ENCODE peak calls at places on chromosomes 5 and 9, in five cellular contexts. K is prostate gland, M is sigmoid colon, R is K562, Z is suprapubic skin. D is an unnamed sample.
A peak's percentile ranks its signal among the peaks of the same experiment; 100 is the strongest.

GRCh38 chr9:75930766-75931311 is 40.4 kb downstream of the PCSK5 start:
- DNase-seq in M (no peak), K (no peak), Z (no peak), R (no peak), D (no peak)

GRCh38 chr5:17819786-17820185 is 185.5 kb downstream of the TAF11L14 start:
- DNase-seq in R (no peak), M (no peak), Z (no peak), K (no peak), D (no peak)

GRCh38 chr5:32163053-32163452 is 11.1 kb downstream of the GOLPH3 start:
- DNase-seq in K (no peak), R (no peak), Z (no peak), M (no peak), D (no peak)

GRCh38 chr5:141686648-141687416 is 4.8 kb upstream of the ARAP3 start:
- DNase-seq in M (no peak), K (no peak), R (no peak), Z (no peak), D (no peak)

GRCh38 chr9:112007575-112008240 is 111.1 kb downstream of the UGCG start:
- DNase-seq in R (no peak), M (no peak), K (no peak), Z (no peak), D (no peak)

GRCh38 chr9:69599232-69599971 is 72.8 kb downstream of the APBA1 start:
- DNase-seq in K (no peak), M (no peak), Z (no peak), R (no peak), D (no peak)

GRCh38 chr5:43425965-43426364 is 13.8 kb upstream of the CCL28 start:
- DNase-seq in R (no peak), M (no peak), Z (no peak), K (no peak), D (peak; percentile 37)

GRCh38 chr5:12125895-12126294 is 221.6 kb upstream of the CTNND2 start:
- DNase-seq in R (no peak), M (no peak), K (no peak), Z (no peak), D (no peak)

GRCh38 chr5:149419532-149420485 is 40.7 kb upstream of the IL17B start:
- DNase-seq in M (no peak), K (no peak), Z (no peak), R (no peak), D (no peak)

GRCh38 chr5:57422993-57423392 is 59.6 kb downstream of the ACTBL2 start:
- DNase-seq in Z (no peak), R (no peak), K (no peak), M (no peak), D (no peak)

GRCh38 chr5:159682623-159683022 is 233.7 kb upstream of the ADRA1B start:
- DNase-seq in R (no peak), M (no peak), Z (no peak), K (no peak), D (no peak)

GRCh38 chr5:74639538-74640449 is 734 bp downstream of the ENC1 start:
- DNase-seq in Z (no peak), M (peak; percentile 72), K (peak; percentile 17), R (peak; percentile 39), D (peak; percentile 52)

GRCh38 chr9:122382901-122383850 is 12.4 kb downstream of the PTGS1 start:
- DNase-seq in K (no peak), M (peak; percentile 79), Z (no peak), R (no peak), D (no peak)

GRCh38 chr5:87369431-87369830 is 43.3 kb downstream of the CCNH start:
- DNase-seq in Z (no peak), M (no peak), K (no peak), R (no peak), D (no peak)

GRCh38 chr5:151221574-151221973 is 2.3 kb downstream of the CCDC69 start:
- DNase-seq in R (no peak), M (no peak), Z (no peak), K (no peak), D (no peak)

GRCh38 chr9:5278486-5278885 is 26.0 kb downstream of the RLN2 start:
- DNase-seq in K (no peak), Z (no peak), R (no peak), M (no peak), D (no peak)

GRCh38 chr5:140295414-140295813 is 7.5 kb downstream of the PFDN1 start:
- DNase-seq in M (peak; percentile 77), R (peak; percentile 71), K (peak; percentile 16), Z (no peak), D (peak; percentile 37)

GRCh38 chr5:132479812-132480441 is 10.6 kb downstream of the IRF1 start:
- DNase-seq in R (no peak), M (peak; percentile 19), Z (no peak), K (no peak), D (no peak)

GRCh38 chr5:109516385-109516784 is 106.6 kb upstream of the PJA2 start:
- DNase-seq in K (no peak), R (no peak), Z (no peak), M (no peak), D (no peak)

GRCh38 chr9:28206280-28206679 is 633.0 kb upstream of the C9orf72 start:
- DNase-seq in K (no peak), M (no peak), Z (no peak), R (no peak), D (no peak)

GRCh38 chr9:97525451-97525850 is 24.0 kb downstream of the TMOD1 start:
- DNase-seq in Z (no peak), K (no peak), M (no peak), R (no peak), D (no peak)

GRCh38 chr5:145237843-145238242 is 597.3 kb downstream of the PRELID2 start:
- DNase-seq in K (peak; percentile 31), R (peak; percentile 13), Z (no peak), M (no peak), D (peak; percentile 48)

GRCh38 chr5:136040746-136041415 is 12.1 kb downstream of the TGFBI start:
- DNase-seq in Z (no peak), R (no peak), K (no peak), M (no peak), D (peak; percentile 34)

GRCh38 chr9:107484117-107484723 is 5.3 kb downstream of the KLF4 start:
- DNase-seq in R (peak; percentile 56), K (peak; percentile 62), Z (no peak), M (no peak), D (no peak)

GRCh38 chr9:107480386-107480789 is 9.2 kb downstream of the KLF4 start:
- DNase-seq in R (peak; percentile 19), Z (peak; percentile 82), K (no peak), M (peak; percentile 79), D (no peak)

GRCh38 chr9:107478805-107479204 is 10.8 kb downstream of the KLF4 start:
- DNase-seq in Z (no peak), M (no peak), K (no peak), R (no peak), D (no peak)

GRCh38 chr9:107483666-107484065 is 5.9 kb downstream of the KLF4 start:
- DNase-seq in K (no peak), R (no peak), M (no peak), Z (no peak), D (no peak)

GRCh38 chr9:107481035-107481434 is 8.5 kb downstream of the KLF4 start:
- DNase-seq in K (no peak), R (no peak), M (no peak), Z (no peak), D (no peak)
- TF ChIP-seq POLR2A in K (no peak), R (no peak), M (no peak), Z (no peak), D (no peak)

GRCh38 chr9:133368249-133368881 is 7.5 kb downstream of the SURF4 start:
- DNase-seq in R (no peak), M (no peak), K (no peak), Z (no peak), D (no peak)
- TF ChIP-seq POLR2AphosphoS5 in R (no peak), M (no peak), K (peak; percentile 18), Z (no peak), D (no peak)

DNA sequence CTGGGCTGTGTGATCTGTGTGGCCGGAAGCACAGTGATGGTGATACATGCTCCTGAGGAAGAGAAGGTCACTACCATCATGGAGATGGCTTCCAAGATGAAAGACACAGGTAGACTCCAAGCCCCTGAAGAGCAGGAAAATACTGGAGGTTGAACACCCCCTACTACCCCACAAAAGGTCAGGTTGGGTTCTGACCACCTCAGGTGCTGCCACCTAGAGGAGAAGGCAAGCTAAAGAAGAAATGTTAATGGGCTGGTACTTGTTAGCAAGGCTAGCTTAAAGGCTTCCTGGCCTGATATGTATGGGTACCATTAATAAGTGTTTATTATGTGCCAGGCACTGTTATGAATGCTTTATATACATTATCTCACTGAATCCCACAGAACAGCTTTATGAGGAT is 11.7 kb downstream of the NIPAL4 start:
- DNase-seq in Z (no peak), M (no peak), K (no peak), R (peak; percentile 50), D (no peak)
- H3K4me1 ChIP-seq in Z (no peaks in the 10 kb centered on the region), M (no peaks in the 10 kb centered on the region), K (no peaks in the 10 kb centered on the region), R (no peaks in the 10 kb centered on the region), D (no peaks in the 10 kb centered on the region)

GRCh38 chr5:165858118-165858517 is 2352.7 kb downstream of the MAT2B start:
- DNase-seq in R (no peak), K (no peak), M (no peak), Z (no peak), D (no peak)
- TF ChIP-seq POLR2A in R (no peak), K (no peak), M (no peak), Z (no peak), D (no peak)

DNA sequence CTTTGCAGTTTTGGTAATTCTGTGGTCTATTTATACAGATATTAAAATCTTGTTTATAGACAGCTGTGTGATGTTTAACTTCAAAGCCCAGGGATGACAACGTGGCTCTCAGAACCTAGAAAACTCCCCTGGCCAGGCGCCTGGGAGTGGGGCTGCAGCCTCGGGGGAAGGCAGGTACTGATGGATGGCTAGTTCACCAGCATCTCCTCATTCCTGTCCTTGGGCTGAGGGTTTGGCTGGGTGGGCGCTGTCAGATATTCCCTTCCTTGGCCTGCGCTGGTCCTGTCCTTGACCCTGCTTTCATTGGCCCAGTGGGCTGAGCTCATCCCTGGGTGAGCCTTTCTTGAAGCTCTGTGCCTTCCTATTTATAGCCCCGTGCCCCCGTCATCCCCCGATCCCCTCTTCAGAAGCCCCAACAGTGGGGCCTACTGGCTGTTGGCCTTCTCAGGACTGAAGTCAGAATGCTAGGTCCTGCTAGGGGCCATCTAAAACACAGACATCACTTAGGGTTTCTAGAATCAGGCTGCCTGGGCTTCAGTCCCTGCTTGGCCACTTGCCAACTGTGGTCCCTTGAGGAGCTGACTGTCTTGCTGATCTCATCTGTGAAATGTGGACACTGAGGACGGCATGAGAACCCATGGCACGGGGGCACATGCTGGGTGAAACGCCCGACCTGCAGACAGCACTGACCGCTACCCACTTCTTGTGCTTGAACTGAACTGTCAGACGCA is 20.9 kb downstream of the SH3GLB2 start:
- DNase-seq in R (peak; percentile 40), Z (no peak), K (no peak), M (peak; percentile 77), D (no peak)
- TF ChIP-seq POLR2AphosphoS5 in R (no peak), Z (no peak), K (no peak), M (peak; percentile 24), D (no peak)

D was measured in stomach.